ENCODE peak calls at places on chromosomes 7 and 10, in five cellular contexts. K, Z, D, S and Y are unnamed samples.

GRCh38 chr10:101995451-101996063 is 60.4 kb downstream of the ARMH3 start:
- DNase-seq in K (no peak), Z (no peak), D (no peak), S (no peak), Y (no peak)

GRCh38 chr7:131507592-131508331 is 48.7 kb downstream of the PODXL start:
- DNase-seq in K (peak; percentile 88), Z (peak; percentile 93), D (no peak), S (peak; percentile 89), Y (peak; percentile 89)

GRCh38 chr7:155973451-155973997 is 161.3 kb upstream of the SHH start:
- DNase-seq in K (peak; percentile 10), Z (no peak), D (no peak), S (peak; percentile 17), Y (no peak)

GRCh38 chr7:128167316-128167691 is 73.8 kb upstream of the LEP start:
- DNase-seq in K (peak; percentile 56), Z (peak; percentile 62), D (no peak), S (peak; percentile 76), Y (no peak)

GRCh38 chr10:73871915-73872710 is 2.2 kb downstream of the CAMK2G start:
- DNase-seq in K (no peak), Z (no peak), D (no peak), S (no peak), Y (no peak)

GRCh38 chr10:108561649-108562048 is 1361.7 kb downstream of the XPNPEP1 start:
- DNase-seq in K (no peak), Z (no peak), D (no peak), S (no peak), Y (no peak)

GRCh38 chr7:141763797-141764196 is at the start of gene TAS2R3:
- DNase-seq in K (no peak), Z (no peak), D (no peak), S (no peak), Y (no peak)

GRCh38 chr10:28627102-28627501 is 50.2 kb upstream of the BAMBI start:
- DNase-seq in K (no peak), Z (no peak), D (no peak), S (no peak), Y (no peak)

GRCh38 chr10:114239994-114240345 is 916 bp downstream of the VWA2 start:
- DNase-seq in K (no peak), Z (no peak), D (no peak), S (peak; percentile 69), Y (no peak)

GRCh38 chr10:78432582-78432981 is 398.9 kb downstream of the RPS24 start:
- DNase-seq in K (no peak), Z (peak; percentile 48), D (no peak), S (peak; percentile 53), Y (no peak)

GRCh38 chr10:31343551-31343950 is 24.5 kb downstream of the ZEB1 start:
- DNase-seq in K (no peak), Z (no peak), D (no peak), S (no peak), Y (no peak)

GRCh38 chr7:40147371-40148246 is 12.8 kb downstream of the SUGCT start:
- DNase-seq in K (no peak), Z (no peak), D (no peak), S (peak; percentile 69), Y (no peak)

GRCh38 chr10:95260397-95260881 is 30.4 kb downstream of the PDLIM1 start:
- DNase-seq in K (no peak), Z (no peak), D (no peak), S (peak; percentile 67), Y (no peak)

GRCh38 chr10:30103595-30104310 is 44.4 kb upstream of the JCAD start:
- DNase-seq in K (no peak), Z (no peak), D (no peak), S (no peak), Y (no peak)

GRCh38 chr7:441713-442421 is 77.8 kb downstream of the PDGFA start:
- DNase-seq in K (no peak), Z (no peak), D (no peak), S (no peak), Y (no peak)

GRCh38 chr7:119782286-119782685 is 490.7 kb upstream of the KCND2 start:
- DNase-seq in K (no peak), Z (no peak), D (no peak), S (no peak), Y (no peak)

GRCh38 chr7:124765401-124766352 is at the start of gene GPR37:
- DNase-seq in K (peak; percentile 26), Z (peak; percentile 34), D (no peak), S (peak; percentile 97), Y (peak; percentile 83)

GRCh38 chr10:14873090-14873760 is 5.4 kb upstream of the SUV39H2 start:
- DNase-seq in K (no peak), Z (no peak), D (no peak), S (no peak), Y (no peak)

GRCh38 chr7:92425311-92425947 is 21.9 kb upstream of the GATAD1 start:
- DNase-seq in K (no peak), Z (no peak), D (no peak), S (peak; percentile 80), Y (no peak)

GRCh38 chr10:64271508-64271907 is 750.3 kb downstream of the REEP3 start:
- DNase-seq in K (no peak), Z (no peak), D (no peak), S (no peak), Y (no peak)

GRCh38 chr10:103942866-103943265 is 24.1 kb upstream of the SLK start:
- DNase-seq in K (no peak), Z (no peak), D (no peak), S (no peak), Y (no peak)

GRCh38 chr7:98619450-98620321 is 2.6 kb downstream of the NPTX2 start:
- DNase-seq in K (peak; percentile 75), Z (no peak), D (no peak), S (peak; percentile 70), Y (no peak)

DNA sequence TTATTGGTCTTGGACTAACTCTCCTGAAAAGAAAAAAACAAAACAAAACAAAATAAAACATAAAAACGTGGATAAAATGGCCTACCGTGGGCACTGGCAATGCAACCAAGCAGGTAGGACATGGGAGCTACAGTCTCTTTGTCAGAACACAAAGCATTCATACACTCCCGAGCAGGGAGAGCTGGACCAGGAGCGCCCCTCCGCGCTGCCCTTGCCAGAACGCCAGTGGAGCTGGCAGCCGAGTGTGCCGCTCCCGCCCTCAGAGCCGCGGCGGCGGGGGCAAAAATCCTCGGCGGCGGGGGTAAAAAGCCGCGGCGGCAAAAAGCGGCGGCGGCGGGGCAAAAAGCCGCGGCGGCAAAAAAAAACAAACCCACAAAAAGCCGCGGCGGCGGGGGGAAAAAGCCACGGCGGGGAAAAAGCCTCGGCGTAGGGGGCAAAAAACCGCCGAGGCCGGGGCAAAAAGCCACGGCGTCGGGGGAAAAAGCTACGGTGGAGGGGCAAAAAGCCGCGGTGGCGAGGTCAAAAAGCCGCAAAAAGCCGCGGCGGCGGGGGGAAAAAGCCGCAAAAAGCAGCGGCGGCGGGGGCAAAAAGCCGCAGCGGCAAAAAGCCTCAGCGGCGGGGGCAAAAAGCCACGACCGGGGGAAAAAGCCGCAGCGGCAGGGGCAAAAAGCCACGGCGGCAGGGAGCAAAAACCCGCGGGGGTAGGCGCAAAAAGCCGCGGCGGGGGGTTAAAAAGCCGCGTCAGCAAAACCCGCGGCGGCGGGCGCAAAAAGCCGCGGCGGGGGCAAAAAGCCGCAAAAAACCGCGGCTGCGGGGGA is 418.1 kb downstream of the ZNF716 start:
- DNase-seq in K (no peak), Z (no peak), D (no peak), S (no peak), Y (no peak)
- H3K4me3 ChIP-seq in K (peak overlapping the region; percentile 19), Z (peak overlapping the region; percentile 12), D (no peak overlapping the region), S (no peak overlapping the region), Y (peak overlapping the region; percentile 35)

GRCh38 chr7:100802951-100803350 is 24.4 kb downstream of the EPHB4 start:
- DNase-seq in K (peak; percentile 51), Z (peak; percentile 65), D (no peak), S (no peak), Y (no peak)
- H3K4me3 ChIP-seq in K (peak overlapping the region; percentile 40), Z (no peak overlapping the region), D (peak overlapping the region; percentile 53), S (no peak overlapping the region), Y (no peak overlapping the region)

GRCh38 chr10:75396861-75397570 is 4.5 kb downstream of the ZNF503 start:
- DNase-seq in K (peak; percentile 42), Z (peak; percentile 57), D (no peak), S (no peak), Y (peak; percentile 78)

GRCh38 chr10:75392744-75393143 is 8.8 kb downstream of the ZNF503 start:
- DNase-seq in K (no peak), Z (no peak), D (no peak), S (no peak), Y (no peak)

GRCh38 chr10:75397571-75397921 is 4.0 kb downstream of the ZNF503 start:
- DNase-seq in K (peak; percentile 39), Z (peak; percentile 59), D (no peak), S (no peak), Y (no peak)

GRCh38 chr10:75395955-75396860 is 5.4 kb downstream of the ZNF503 start:
- DNase-seq in K (peak; percentile 51), Z (peak; percentile 64), D (no peak), S (peak; percentile 78), Y (peak; percentile 78)

DNA sequence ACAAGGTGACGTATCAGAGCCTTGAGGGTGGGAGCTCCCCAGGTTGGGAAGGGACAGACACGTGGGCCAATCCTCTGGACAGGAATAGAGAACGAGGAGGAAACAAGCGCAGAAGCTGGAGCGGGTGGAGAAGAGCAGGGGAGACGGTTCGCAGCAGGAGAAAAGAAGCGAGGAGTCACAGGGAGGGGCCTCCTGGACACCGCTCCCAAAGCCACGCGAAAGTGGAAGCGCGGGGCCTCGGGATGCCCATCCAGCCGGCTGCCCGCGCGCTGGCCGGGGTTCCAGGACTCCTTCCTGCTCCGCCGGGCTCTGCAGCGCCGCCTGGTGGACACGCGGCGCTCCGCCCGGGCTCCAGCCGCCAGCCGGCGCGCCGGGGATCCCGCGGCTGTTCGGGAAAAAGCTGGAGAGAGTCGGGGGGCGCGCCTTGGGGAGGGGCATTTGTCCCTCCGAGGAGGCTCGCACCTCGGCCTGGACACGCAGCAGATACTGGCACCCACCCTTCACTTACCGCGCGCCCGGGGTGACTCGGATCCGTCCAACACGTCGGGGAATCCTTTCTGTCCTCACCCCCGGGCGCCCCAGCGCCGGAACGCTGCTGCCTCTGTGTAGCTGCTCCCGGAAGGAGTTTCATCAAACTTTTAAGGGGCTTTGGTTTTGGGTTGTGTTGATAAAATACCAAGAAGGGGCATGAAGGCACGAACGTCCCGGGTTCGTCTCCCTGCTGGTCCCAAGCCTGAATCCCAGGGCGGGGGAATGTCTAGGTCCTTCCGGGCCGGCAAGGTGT is 6.2 kb downstream of the ZNF503 start:
- DNase-seq in K (peak; percentile 55), Z (peak; percentile 82), D (no peak), S (peak; percentile 89), Y (peak; percentile 88)
- H3K4me3 ChIP-seq in K (peak overlapping the region; percentile 72), Z (peak overlapping the region; percentile 93), D (no peak overlapping the region), S (peak overlapping the region; percentile 73), Y (peak overlapping the region; percentile 81)

GRCh38 chr10:86846088-86846487 is 89.7 kb downstream of the BMPR1A start:
- DNase-seq in K (no peak), Z (no peak), D (no peak), S (no peak), Y (no peak)

GRCh38 chr10:86837663-86838062 is 81.2 kb downstream of the BMPR1A start:
- DNase-seq in K (no peak), Z (no peak), D (no peak), S (no peak), Y (no peak)

GRCh38 chr10:86836044-86836443 is 79.6 kb downstream of the BMPR1A start:
- DNase-seq in K (no peak), Z (no peak), D (no peak), S (no peak), Y (no peak)

DNA sequence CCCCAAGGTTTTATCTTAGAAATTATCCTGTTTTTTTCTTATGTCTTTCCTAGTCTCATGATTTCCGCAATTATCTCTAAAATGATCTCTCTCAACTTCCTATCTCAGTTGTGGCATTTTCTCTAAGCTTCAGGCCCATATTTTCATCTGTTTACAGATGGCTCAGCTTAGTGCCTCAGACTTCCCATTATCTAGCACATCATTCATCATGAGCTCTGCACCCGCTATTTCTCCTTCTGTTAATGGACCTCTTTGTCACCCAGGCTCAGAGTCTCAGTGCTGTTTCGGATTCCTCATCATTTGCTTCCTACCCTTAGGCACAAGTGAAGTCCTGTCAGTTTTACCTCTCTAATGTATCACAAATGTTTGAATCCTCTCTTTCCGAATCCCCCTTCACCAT is 84.1 kb downstream of the BMPR1A start:
- DNase-seq in K (no peak), Z (no peak), D (no peak), S (no peak), Y (no peak)
- H3K4me3 ChIP-seq in K (no peak overlapping the region), Z (no peak overlapping the region), D (no peak overlapping the region), S (no peak overlapping the region), Y (no peak overlapping the region)